ENCODE peak calls at places on chromosomes 11 and 22, in ten cellular contexts. A is ACHN; T is ureter; L is stomach; K is dorsolateral prefrontal cortex; O is GM04503; M is activated T-cell treated with anti-CD3 and anti-CD28 coated beads, Interleukin-2, amount 50 U/mL, for 48 hours; Z is H9; G is HT1080; V is iris pigment epithelial cell. I is an unnamed sample.

GRCh38 chr22:21047730-21048129 is 2.0 kb downstream of the LRRC74B start:
- DNase-seq in A (no peak), T (no peak), L (no peak), K (no peak), O (no peak), M (no peak), Z (no peak), G (no peak), V (no peak), I (no peak)

GRCh38 chr22:36930041-36930935 is 16.9 kb downstream of the CSF2RB start:
- DNase-seq in A (no peak), T (no peak), L (no peak), K (no peak), O (no peak), M (no peak), Z (peak), G (no peak), V (no peak), I (no peak)

GRCh38 chr22:35299217-35299716 is 427 bp upstream of the TOM1 start:
- DNase-seq in A (peak), T (no peak), L (no peak), K (no peak), O (no peak), M (no peak), Z (no peak), G (no peak), V (peak), I (no peak)

GRCh38 chr22:11613898-11614755 is 3913.9 kb upstream of the OR11H1 start:
- DNase-seq in A (no peak), T (peak), L (no peak), K (no peak), O (no peak), M (no peak), Z (no peak), G (no peak), V (no peak), I (no peak)

GRCh38 chr11:69352715-69353325 is 58.9 kb downstream of the MYEOV start:
- DNase-seq in A (peak), T (no peak), L (peak), K (no peak), O (peak), M (peak), Z (no peak), G (peak), V (peak), I (peak)

GRCh38 chr22:48594757-48595510 is 1232.7 kb downstream of the BRD1 start:
- DNase-seq in A (no peak), T (no peak), L (no peak), K (no peak), O (no peak), M (no peak), Z (no peak), G (no peak), V (no peak), I (no peak)

GRCh38 chr11:130029137-130029536 is 26.5 kb upstream of the PRDM10 start:
- DNase-seq in A (no peak), T (no peak), L (no peak), K (no peak), O (no peak), M (no peak), Z (no peak), G (no peak), V (no peak), I (no peak)

GRCh38 chr22:50548046-50548912 is 2.6 kb downstream of the KLHDC7B start:
- DNase-seq in A (no peak), T (no peak), L (no peak), K (no peak), O (no peak), M (peak), Z (no peak), G (no peak), V (no peak), I (no peak)

GRCh38 chr11:126059238-126059761 is 3.4 kb downstream of the CDON start:
- DNase-seq in A (no peak), T (no peak), L (no peak), K (no peak), O (no peak), M (no peak), Z (no peak), G (no peak), V (no peak), I (no peak)

GRCh38 chr11:118608268-118609214 is 1.1 kb downstream of the PHLDB1 start:
- DNase-seq in A (peak), T (peak), L (peak), K (peak), O (no peak), M (peak), Z (no peak), G (peak), V (peak), I (no peak)

I was measured in AG04449.